ENCODE peak calls at places on chromosome 4, in seven cellular contexts. X, Y, F, R, W, V and I are unnamed samples.
A peak's percentile ranks its signal among the peaks of the same experiment; 100 is the strongest.

GRCh38 chr4:189917161-189917891 is 23.3 kb upstream of the FRG1 start:
- DNase-seq in X (no peak), Y (no peak), F (no peak), R (no peak), W (no peak), V (no peak), I (no peak)

GRCh38 chr4:36241771-36242170 is 2.5 kb downstream of the ARAP2 start:
- DNase-seq in X (no peak), Y (no peak), F (peak; percentile 61), R (no peak), W (no peak), V (no peak), I (peak; percentile 75)

GRCh38 chr4:156252300-156253016 is 298.8 kb upstream of the CTSO start:
- DNase-seq in X (no peak), Y (no peak), F (no peak), R (no peak), W (no peak), V (no peak), I (no peak)

GRCh38 chr4:6056976-6057766 is 38.9 kb upstream of the C4orf50 start:
- DNase-seq in X (no peak), Y (no peak), F (no peak), R (no peak), W (no peak), V (no peak), I (no peak)

GRCh38 chr4:132071815-132072214 is 1077.3 kb upstream of the PCDH10 start:
- DNase-seq in X (no peak), Y (no peak), F (no peak), R (no peak), W (no peak), V (no peak), I (no peak)

GRCh38 chr4:26482508-26483462 is 7.5 kb downstream of the CCKAR start:
- DNase-seq in X (no peak), Y (no peak), F (no peak), R (no peak), W (no peak), V (no peak), I (no peak)

GRCh38 chr4:183165371-183165770 is 66.3 kb downstream of the WWC2 start:
- DNase-seq in X (no peak), Y (no peak), F (no peak), R (no peak), W (no peak), V (no peak), I (no peak)

GRCh38 chr4:182642831-182643230 is 274.4 kb downstream of the DCTD start:
- DNase-seq in X (no peak), Y (no peak), F (peak; percentile 3), R (no peak), W (no peak), V (no peak), I (peak; percentile 37)

GRCh38 chr4:126947536-126947935 is 685.2 kb upstream of the INTU start:
- DNase-seq in X (no peak), Y (no peak), F (no peak), R (no peak), W (no peak), V (no peak), I (no peak)

GRCh38 chr4:68748181-68748981 is 67.4 kb upstream of the UGT2B10 start:
- DNase-seq in X (no peak), Y (no peak), F (no peak), R (no peak), W (no peak), V (no peak), I (no peak)

GRCh38 chr4:3336389-3337356 is 43.9 kb downstream of the RGS12 start:
- DNase-seq in X (no peak), Y (no peak), F (no peak), R (no peak), W (no peak), V (no peak), I (no peak)

GRCh38 chr4:155666701-155667537 is at the start of gene GUCY1A1:
- DNase-seq in X (peak; percentile 64), Y (no peak), F (no peak), R (peak; percentile 16), W (peak; percentile 87), V (peak; percentile 81), I (peak; percentile 78)

GRCh38 chr4:81919810-81920209 is 448.1 kb upstream of the RASGEF1B start:
- DNase-seq in X (no peak), Y (no peak), F (no peak), R (no peak), W (no peak), V (peak; percentile 4), I (no peak)

GRCh38 chr4:80322716-80323115 is 12.8 kb upstream of the CFAP299 start:
- DNase-seq in X (no peak), Y (no peak), F (no peak), R (no peak), W (no peak), V (no peak), I (peak; percentile 5)

GRCh38 chr4:4333265-4333706 is 43.2 kb downstream of the ZBTB49 start:
- DNase-seq in X (no peak), Y (peak; percentile 70), F (no peak), R (peak; percentile 26), W (no peak), V (no peak), I (no peak)

GRCh38 chr4:124427095-124427767 is 285.3 kb downstream of the ANKRD50 start:
- DNase-seq in X (no peak), Y (no peak), F (no peak), R (peak; percentile 51), W (no peak), V (no peak), I (no peak)

GRCh38 chr4:104015680-104016079 is 295.9 kb upstream of the TACR3 start:
- DNase-seq in X (no peak), Y (no peak), F (no peak), R (no peak), W (no peak), V (peak; percentile 61), I (peak; percentile 53)

GRCh38 chr4:151922811-151923210 is 162.0 kb upstream of the GATB start:
- DNase-seq in X (no peak), Y (no peak), F (no peak), R (no peak), W (no peak), V (no peak), I (no peak)

GRCh38 chr4:110163327-110164070 is 34.9 kb downstream of the ELOVL6 start:
- DNase-seq in X (no peak), Y (peak; percentile 76), F (no peak), R (no peak), W (no peak), V (no peak), I (no peak)

GRCh38 chr4:67198757-67199156 is 346.5 kb downstream of the CENPC start:
- DNase-seq in X (no peak), Y (no peak), F (no peak), R (no peak), W (no peak), V (peak; percentile 63), I (peak; percentile 26)
- TF ChIP-seq CTCF in X (no peak), Y (no peak), F (peak; percentile 31), R (no peak), W (no peak), V (peak; percentile 74), I (peak; percentile 16)

GRCh38 chr4:76696109-76696508 is 201.8 kb downstream of the SOWAHB start:
- DNase-seq in X (no peak), Y (no peak), F (no peak), R (no peak), W (no peak), V (peak; percentile 98), I (no peak)
- H3K4me3 ChIP-seq in X (no peak overlapping the region), Y (no peak overlapping the region), F (no peak overlapping the region), R (no peak overlapping the region), W (no peak overlapping the region), V (peak overlapping the region; percentile 20), I (no peak overlapping the region)

DNA sequence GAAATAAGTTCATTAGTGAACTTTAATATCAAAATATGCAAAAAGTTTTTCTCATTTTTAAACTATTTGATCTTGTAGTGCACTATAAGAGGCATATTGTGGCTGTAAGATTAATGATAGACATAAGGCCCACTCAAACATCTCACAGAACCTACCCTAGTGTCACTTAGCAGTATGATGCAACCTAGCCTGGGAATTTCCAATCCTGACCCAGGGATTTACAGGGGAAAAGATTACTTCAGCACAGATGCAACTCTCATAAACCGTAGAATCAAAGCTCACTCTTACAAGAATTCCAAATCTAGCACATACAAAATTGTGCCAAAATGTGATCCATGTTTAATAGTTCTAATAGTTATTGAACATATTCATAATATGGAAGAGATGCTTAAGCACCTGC is 272.0 kb downstream of the PABPC4L start:
- DNase-seq in X (no peak), Y (no peak), F (no peak), R (no peak), W (no peak), V (no peak), I (no peak)
- TF ChIP-seq CTCF in X (no peak), Y (no peak), F (no peak), R (no peak), W (no peak), V (no peak), I (no peak)

GRCh38 chr4:186726150-186726439 is 2.4 kb upstream of the FAT1 start:
- DNase-seq in X (no peak), Y (no peak), F (no peak), R (no peak), W (no peak), V (no peak), I (no peak)

GRCh38 chr4:186727149-186727976 is 3.7 kb upstream of the FAT1 start:
- DNase-seq in X (no peak), Y (no peak), F (no peak), R (no peak), W (no peak), V (peak; percentile 59), I (no peak)

GRCh38 chr4:186727977-186728519 is 4.4 kb upstream of the FAT1 start:
- DNase-seq in X (no peak), Y (no peak), F (no peak), R (no peak), W (no peak), V (peak; percentile 56), I (no peak)

GRCh38 chr4:186725422-186726149 is 1.9 kb upstream of the FAT1 start:
- DNase-seq in X (peak; percentile 72), Y (no peak), F (no peak), R (peak; percentile 87), W (peak; percentile 95), V (peak; percentile 80), I (no peak)

DNA sequence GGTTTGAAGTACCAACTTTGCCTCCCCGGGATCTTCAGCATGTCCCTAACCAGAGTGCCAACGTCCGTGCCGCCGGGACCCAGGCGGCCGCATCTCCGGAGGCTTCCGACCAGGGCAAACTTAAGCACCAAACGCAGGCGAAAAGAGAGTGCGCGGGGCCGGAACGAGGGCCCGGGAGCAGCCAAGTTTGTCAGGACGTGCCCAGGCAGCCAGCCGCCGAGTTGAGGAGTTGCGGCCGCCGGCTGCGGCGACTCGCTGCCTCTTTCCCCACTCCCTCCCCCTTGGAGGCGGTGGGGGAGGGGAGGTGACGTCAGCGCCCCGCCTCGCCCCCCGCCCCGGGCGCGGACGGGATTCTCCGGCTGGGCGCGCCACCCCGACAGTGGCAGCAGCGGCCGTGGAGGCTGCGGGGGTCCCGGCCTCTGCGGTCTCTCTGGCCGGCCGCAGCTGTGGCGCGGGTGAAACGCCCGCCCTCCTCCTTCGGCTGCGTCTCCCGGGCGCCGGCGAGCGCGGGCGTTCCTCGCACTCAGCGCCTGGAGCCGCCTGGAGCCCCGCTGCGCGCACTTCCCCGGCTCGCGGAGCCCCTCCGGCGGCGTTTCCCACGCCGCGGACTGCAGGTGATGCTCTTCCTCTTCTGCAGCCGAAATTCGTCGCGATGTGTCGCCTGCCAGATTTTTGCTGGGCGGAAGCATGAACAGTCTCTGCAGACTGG is 2.9 kb upstream of the FAT1 start:
- DNase-seq in X (peak; percentile 70), Y (no peak), F (no peak), R (peak; percentile 88), W (peak; percentile 93), V (peak; percentile 87), I (no peak)
- H3K4me3 ChIP-seq in X (peak overlapping the region; percentile 77), Y (peak overlapping the region; percentile 98), F (no peak overlapping the region), R (peak overlapping the region; percentile 69), W (peak overlapping the region; percentile 40), V (peak overlapping the region; percentile 79), I (no peak overlapping the region)